ENCODE peak calls at places on chromosomes 11 and 22, in nine cellular contexts. D, R, Y, P, O, K, S, I and A are unnamed samples.

GRCh38 chr11:69298778-69299461 is 5.0 kb downstream of the MYEOV start:
- DNase-seq in S (peak; percentile 60), D (no peak), R (no peak), K (no peak), P (no peak), I (no peak), Y (no peak), O (no peak), A (no peak)

GRCh38 chr11:117579148-117579547 is 217.9 kb downstream of the DSCAML1 start:
- DNase-seq in I (no peak), P (no peak), K (no peak), O (no peak), D (no peak), R (no peak), S (no peak), Y (no peak), A (no peak)

GRCh38 chr11:122769126-122769780 is 69.0 kb upstream of the CRTAM start:
- DNase-seq in S (no peak), D (no peak), I (no peak), O (no peak), P (peak; percentile 47), K (no peak), Y (no peak), R (no peak), A (no peak)

GRCh38 chr11:98772799-98773198 is 247.9 kb upstream of the CNTN5 start:
- DNase-seq in P (no peak), I (no peak), S (no peak), R (no peak), D (no peak), K (no peak), Y (no peak), O (no peak), A (no peak)

GRCh38 chr11:95279921-95280861 is 49.2 kb upstream of the SESN3 start:
- DNase-seq in S (no peak), Y (no peak), P (peak; percentile 57), I (peak; percentile 8), D (no peak), O (no peak), R (no peak), K (no peak), A (no peak)

GRCh38 chr11:78349614-78350013 is 68.0 kb downstream of the GAB2 start:
- DNase-seq in K (no peak), P (no peak), D (no peak), I (no peak), Y (no peak), O (no peak), S (no peak), R (no peak), A (no peak)

GRCh38 chr11:71169328-71169727 is 83.0 kb downstream of the SHANK2 start:
- DNase-seq in K (no peak), P (no peak), I (no peak), D (no peak), Y (no peak), O (no peak), R (no peak), S (no peak), A (no peak)

GRCh38 chr11:74019860-74020259 is 11.0 kb upstream of the UCP3 start:
- DNase-seq in P (no peak), O (no peak), I (no peak), K (no peak), Y (no peak), S (no peak), R (no peak), D (no peak), A (no peak)

GRCh38 chr11:127412234-127412633 is 411.7 kb upstream of the KIRREL3 start:
- DNase-seq in R (no peak), O (no peak), D (no peak), S (no peak), P (no peak), Y (no peak), I (no peak), K (no peak), A (no peak)

GRCh38 chr22:26318975-26319374 is 110.1 kb upstream of the ASPHD2 start:
- DNase-seq in I (no peak), P (no peak), S (no peak), R (no peak), O (no peak), Y (no peak), D (no peak), K (no peak), A (no peak)

GRCh38 chr11:89381094-89381493 is 110.1 kb downstream of the NOX4 start:
- DNase-seq in S (no peak), P (peak; percentile 94), D (no peak), I (no peak), O (no peak), Y (no peak), K (no peak), R (no peak), A (peak; percentile 67)

GRCh38 chr11:42951266-42951665 is 360.5 kb upstream of the API5 start:
- DNase-seq in K (no peak), O (no peak), Y (no peak), S (no peak), R (no peak), D (no peak), P (no peak), I (no peak), A (no peak)

GRCh38 chr11:110219011-110219785 is 77.2 kb downstream of the RDX start:
- DNase-seq in R (no peak), P (peak; percentile 32), O (no peak), S (no peak), Y (no peak), D (no peak), I (no peak), K (no peak), A (no peak)

GRCh38 chr11:133285359-133285758 is 246.9 kb downstream of the OPCML start:
- DNase-seq in Y (no peak), K (no peak), P (no peak), R (no peak), I (no peak), S (no peak), O (no peak), D (no peak), A (no peak)
- H3K9me3 ChIP-seq in Y (no peaks in the 10 kb centered on the region), K (no peaks in the 10 kb centered on the region), P (no peaks in the 10 kb centered on the region), R (no peaks in the 10 kb centered on the region), I (no peaks in the 10 kb centered on the region), S (no peaks in the 10 kb centered on the region), O (no peaks in the 10 kb centered on the region), D (no peaks in the 10 kb centered on the region), A (no peaks in the 10 kb centered on the region)

DNA sequence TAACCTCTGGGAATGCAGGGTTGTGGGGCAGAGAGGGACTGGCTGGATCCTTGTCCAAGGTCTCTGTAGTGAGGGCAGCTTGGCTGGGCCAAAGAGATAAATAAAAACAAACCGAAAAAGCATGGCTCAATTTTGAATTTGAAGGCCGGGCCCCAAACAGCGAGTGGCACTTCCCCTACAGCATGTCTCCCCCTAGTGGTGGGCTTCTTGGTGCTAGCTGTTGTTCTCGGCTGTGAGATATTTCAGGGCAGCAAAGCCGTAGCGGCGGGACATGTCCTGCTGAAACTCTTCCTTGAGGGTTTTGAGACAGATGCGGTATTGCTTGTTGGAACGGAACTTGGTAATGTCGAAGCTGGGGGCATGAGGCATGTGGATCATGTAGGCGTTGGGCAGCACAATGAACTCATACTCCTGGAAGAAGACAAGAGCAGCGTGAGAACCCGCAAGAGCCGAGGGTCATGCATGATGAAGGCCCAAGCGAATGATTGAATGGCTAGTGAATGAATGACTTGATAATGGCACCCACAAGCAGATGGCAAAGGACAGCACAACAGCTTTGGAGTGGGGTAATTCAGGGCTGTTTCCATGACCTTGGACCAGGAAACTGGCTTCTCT is 216.1 kb upstream of the SYN3 start:
- DNase-seq in S (no peak), P (peak; percentile 12), O (no peak), D (no peak), K (no peak), Y (no peak), I (peak; percentile 87), R (no peak), A (no peak)
- H3K4me3 ChIP-seq in S (no peak overlapping the region), P (no peak overlapping the region), O (no peak overlapping the region), D (no peak overlapping the region), K (no peak overlapping the region), Y (no peak overlapping the region), I (no peak overlapping the region), R (no peak overlapping the region), A (no peak overlapping the region)

DNA sequence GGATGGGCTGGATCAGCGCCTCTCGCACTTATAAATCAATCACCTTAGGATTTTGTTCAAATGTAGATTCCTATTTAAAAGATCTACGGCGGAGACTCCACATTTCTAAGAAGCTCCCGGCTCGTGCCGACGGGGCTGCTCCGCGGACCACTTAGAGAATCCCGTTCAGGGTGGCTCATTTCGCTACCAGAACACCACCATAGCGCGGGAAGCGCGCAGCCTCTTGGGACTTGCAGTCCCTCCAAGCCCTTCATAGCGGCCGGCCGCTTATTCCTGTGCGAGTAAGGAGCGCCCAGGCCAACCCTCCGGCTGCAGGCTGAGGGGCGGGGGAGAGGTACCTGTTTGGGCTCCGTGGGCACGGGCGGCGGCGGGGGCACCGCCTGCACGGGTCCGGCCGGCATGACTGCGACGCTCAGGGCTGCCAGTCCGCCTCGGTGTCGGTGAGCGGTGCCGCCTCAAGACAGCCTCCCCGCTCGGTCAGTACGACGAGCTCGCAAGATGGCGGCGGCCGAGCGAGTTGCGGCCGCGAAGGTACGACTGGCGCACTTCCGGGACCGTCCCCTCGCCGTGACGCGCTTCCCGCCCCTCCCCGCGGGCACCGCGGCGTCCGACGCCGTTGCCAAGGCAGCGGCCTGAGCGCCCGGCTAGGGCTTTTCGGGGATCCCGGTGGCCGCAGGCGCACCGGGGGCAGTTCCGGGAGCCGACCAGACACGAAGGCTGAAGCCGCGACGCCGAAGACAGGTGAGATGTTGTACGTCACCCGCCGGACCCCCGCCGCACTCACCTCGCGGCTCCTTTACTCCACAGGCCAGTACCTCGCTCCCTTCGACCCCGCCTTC is at the start of the genes CCDC157 and SF3A1:
- DNase-seq in I (peak; percentile 93), S (peak; percentile 96), R (peak; percentile 73), K (peak; percentile 93), Y (peak; percentile 90), P (peak; percentile 92), D (peak; percentile 67), O (peak; percentile 65), A (peak; percentile 85)
- H3K4me1 ChIP-seq in I (peaks cover 23% of the 10 kb centered on the region), S (peaks cover 32% of the 10 kb centered on the region), R (peaks cover 18% of the 10 kb centered on the region), K (no peaks in the 10 kb centered on the region), Y (peaks cover 34% of the 10 kb centered on the region), P (peaks cover 3% of the 10 kb centered on the region), D (peaks cover 18% of the 10 kb centered on the region), O (peaks cover 43% of the 10 kb centered on the region), A (peaks cover 28% of the 10 kb centered on the region)

DNA sequence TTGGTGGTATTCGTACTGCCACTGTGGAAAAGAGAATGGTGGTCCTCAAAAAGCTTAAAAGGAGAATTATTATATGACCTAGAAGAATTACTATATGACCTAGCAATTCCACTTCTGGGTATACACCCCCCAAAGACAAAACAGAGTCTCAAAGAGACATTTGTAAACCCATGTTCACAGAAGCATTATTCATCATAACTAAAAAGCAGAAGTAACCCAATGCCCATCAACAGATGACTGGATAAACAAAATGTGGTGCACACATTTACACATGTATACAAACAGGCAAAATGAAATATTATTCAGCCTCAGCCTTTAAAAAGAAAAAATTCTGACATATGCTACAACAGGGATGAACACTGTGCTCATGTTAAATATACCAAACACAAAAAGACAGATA is 89.4 kb downstream of the ARHGAP32 start:
- DNase-seq in D (no peak), S (no peak), K (no peak), P (no peak), I (no peak), O (no peak), R (no peak), Y (no peak), A (no peak)
- H3K9me3 ChIP-seq in D (peaks cover 6% of the 10 kb centered on the region), S (no peaks in the 10 kb centered on the region), K (no peaks in the 10 kb centered on the region), P (no peaks in the 10 kb centered on the region), I (no peaks in the 10 kb centered on the region), O (peaks cover 52% of the 10 kb centered on the region), R (no peaks in the 10 kb centered on the region), Y (no peaks in the 10 kb centered on the region), A (peaks cover 38% of the 10 kb centered on the region)

GRCh38 chr11:66317766-66318575 is 1.1 kb upstream of the CD248 start:
- DNase-seq in Y (no peak), P (peak; percentile 97), D (no peak), R (peak; percentile 10), S (peak; percentile 70), K (no peak), O (peak; percentile 57), I (peak; percentile 80), A (peak; percentile 93)
- H3K4me3 ChIP-seq in Y (no peak overlapping the region), P (no peak overlapping the region), D (no peak overlapping the region), R (no peak overlapping the region), S (no peak overlapping the region), K (no peak overlapping the region), O (no peak overlapping the region), I (peak overlapping the region; percentile 49), A (no peak overlapping the region)